ENCODE peak calls at places on chromosomes 12 and 14, in eight cellular contexts. G, Y, S, X, L, W, M and I are unnamed samples.

GRCh38 chr12:53231859-53232640 is at the start of gene RARG:
- DNase-seq in W (peak), L (peak), M (no peak), G (peak), Y (peak), X (peak), S (peak), I (no peak)

GRCh38 chr12:112905451-112906089 is 1.2 kb upstream of the OAS1 start:
- DNase-seq in W (no peak), X (no peak), M (no peak), L (no peak), Y (no peak), G (no peak), S (no peak), I (no peak)

GRCh38 chr12:95546491-95546813 is 4.8 kb downstream of the USP44 start:
- DNase-seq in S (no peak), G (no peak), Y (no peak), X (peak), L (no peak), M (no peak), W (no peak), I (no peak)

GRCh38 chr14:96160913-96161310 is 43.7 kb upstream of the BDKRB2 start:
- DNase-seq in G (no peak), M (no peak), W (no peak), X (no peak), L (no peak), Y (no peak), S (no peak), I (no peak)

GRCh38 chr12:115208098-115208497 is 524.1 kb upstream of the TBX3 start:
- DNase-seq in L (no peak), G (no peak), Y (no peak), W (no peak), X (peak), M (no peak), S (no peak), I (no peak)

GRCh38 chr12:81874166-81874565 is 115.0 kb upstream of the PPFIA2 start:
- DNase-seq in S (no peak), G (no peak), L (no peak), Y (no peak), W (no peak), M (no peak), X (no peak), I (no peak)

GRCh38 chr12:32944195-32944594 is 47.6 kb upstream of the PKP2 start:
- DNase-seq in X (no peak), G (no peak), Y (no peak), L (no peak), S (peak), M (no peak), W (no peak), I (no peak)

GRCh38 chr12:130098301-130099005 is 63.8 kb upstream of the FZD10 start:
- DNase-seq in M (no peak), L (no peak), W (no peak), S (no peak), Y (no peak), G (no peak), X (no peak), I (no peak)

GRCh38 chr12:52434760-52435530 is 774 bp upstream of the KRT75 start:
- DNase-seq in M (no peak), L (no peak), X (no peak), S (peak), Y (no peak), W (peak), G (no peak), I (no peak)

GRCh38 chr12:105281694-105282049 is 45.7 kb upstream of the APPL2 start:
- DNase-seq in L (no peak), S (no peak), G (no peak), M (no peak), X (no peak), W (no peak), Y (no peak), I (no peak)